ENCODE peak calls at places on chromosome 5, in seven cellular contexts. W is GM12891; K is stimulated activated effector memory CD8-positive, alpha-beta T cell treated with anti-CD3 and anti-CD28 coated beads, Interleukin-12 subunit alpha, Interleukin-12 subunit beta, amount 100 ng/mL, for 72 hours; T is RCC 7860; X is COLO829; C is activated T-helper 1 cell treated with Interleukin-2 at 50 U/mL for 16 hours; G is EL. Y is an unnamed sample.

GRCh38 chr5:150653145-150653761 is 7.8 kb upstream of the MYOZ3 start:
- DNase-seq in W (no peak), K (no peak), T (no peak), X (no peak), C (no peak), G (peak), Y (no peak)

GRCh38 chr5:176383248-176383905 is 5.0 kb downstream of the NOP16 start:
- DNase-seq in W (no peak), K (no peak), T (no peak), X (no peak), C (no peak), G (no peak), Y (no peak)

GRCh38 chr5:169251685-169252084 is 49.3 kb downstream of the SLIT3 start:
- DNase-seq in W (no peak), K (no peak), T (no peak), X (no peak), C (no peak), G (peak), Y (no peak)

GRCh38 chr5:59764361-59764760 is 129.2 kb downstream of the PDE4D start:
- DNase-seq in W (no peak), K (no peak), T (no peak), X (no peak), C (no peak), G (no peak), Y (no peak)

GRCh38 chr5:103907001-103907400 is 344.4 kb upstream of the NUDT12 start:
- DNase-seq in W (no peak), K (no peak), T (no peak), X (no peak), C (no peak), G (no peak), Y (no peak)

GRCh38 chr5:140321796-140322195 is 18.9 kb upstream of the PFDN1 start:
- DNase-seq in W (no peak), K (no peak), T (no peak), X (no peak), C (no peak), G (no peak), Y (no peak)

GRCh38 chr5:141882594-141883183 is 4.5 kb upstream of the PCDH1 start:
- DNase-seq in W (no peak), K (no peak), T (no peak), X (peak), C (no peak), G (no peak), Y (no peak)

GRCh38 chr5:144972317-144972716 is 801.6 kb downstream of the KCTD16 start:
- DNase-seq in W (no peak), K (no peak), T (no peak), X (no peak), C (no peak), G (peak), Y (no peak)

GRCh38 chr5:14204785-14205321 is 61.7 kb downstream of the TRIO start:
- DNase-seq in W (no peak), K (no peak), T (peak), X (peak), C (no peak), G (peak), Y (no peak)

GRCh38 chr5:147485046-147485445 is 24.8 kb downstream of the DPYSL3 start:
- DNase-seq in W (no peak), K (no peak), T (peak), X (no peak), C (no peak), G (peak), Y (no peak)

GRCh38 chr5:108543486-108543885 is 161.6 kb upstream of the FBXL17 start:
- DNase-seq in W (no peak), K (no peak), T (no peak), X (no peak), C (no peak), G (no peak), Y (no peak)

GRCh38 chr5:176529824-176530195 is 7.4 kb downstream of the RNF44 start:
- DNase-seq in W (no peak), K (no peak), T (no peak), X (no peak), C (peak), G (no peak), Y (peak)

GRCh38 chr5:149765932-149766331 is 35.8 kb downstream of the PPARGC1B start:
- DNase-seq in W (no peak), K (no peak), T (peak), X (no peak), C (no peak), G (no peak), Y (no peak)

GRCh38 chr5:124692950-124693349 is 53.5 kb downstream of the ZNF608 start:
- DNase-seq in W (no peak), K (no peak), T (no peak), X (no peak), C (no peak), G (no peak), Y (no peak)

GRCh38 chr5:136036991-136037705 is 8.4 kb downstream of the TGFBI start:
- DNase-seq in W (no peak), K (peak), T (peak), X (peak), C (no peak), G (peak), Y (no peak)

GRCh38 chr5:98492258-98492657 is 281.2 kb upstream of the RGMB start:
- DNase-seq in W (no peak), K (no peak), T (no peak), X (no peak), C (no peak), G (no peak), Y (no peak)

GRCh38 chr5:173823721-173824567 is 64.2 kb upstream of the CPEB4 start:
- DNase-seq in W (no peak), K (no peak), T (peak), X (no peak), C (no peak), G (peak), Y (no peak)

GRCh38 chr5:93850311-93850710 is 108.9 kb upstream of the POU5F2 start:
- DNase-seq in W (no peak), K (no peak), T (no peak), X (no peak), C (no peak), G (no peak), Y (no peak)

GRCh38 chr5:31122998-31123950 is 70.2 kb upstream of the CDH6 start:
- DNase-seq in W (no peak), K (no peak), T (no peak), X (peak), C (no peak), G (no peak), Y (no peak)

GRCh38 chr5:160311491-160312138 is 749 bp downstream of the CCNJL start:
- DNase-seq in W (no peak), K (no peak), T (no peak), X (no peak), C (no peak), G (no peak), Y (no peak)

GRCh38 chr5:170745481-170746061 is 38.0 kb upstream of the GABRP start:
- DNase-seq in W (no peak), K (no peak), T (no peak), X (no peak), C (no peak), G (peak), Y (no peak)

GRCh38 chr5:72383280-72384205 is 63.4 kb downstream of the PTCD2 start:
- DNase-seq in W (no peak), K (no peak), T (no peak), X (no peak), C (no peak), G (peak), Y (no peak)

GRCh38 chr5:45288746-45289145 is 407.4 kb downstream of the HCN1 start:
- DNase-seq in W (no peak), K (no peak), T (no peak), X (no peak), C (no peak), G (no peak), Y (no peak)

GRCh38 chr5:97181856-97182545 is 1.0 kb downstream of the RIOK2 start:
- DNase-seq in W (no peak), K (no peak), T (no peak), X (no peak), C (no peak), G (no peak), Y (no peak)

GRCh38 chr5:1657161-1657741 is 133.5 kb upstream of the LPCAT1 start:
- DNase-seq in W (no peak), K (peak), T (no peak), X (no peak), C (no peak), G (no peak), Y (no peak)

GRCh38 chr5:166910995-166911394 is 1380.5 kb upstream of the WWC1 start:
- DNase-seq in W (no peak), K (no peak), T (no peak), X (no peak), C (no peak), G (no peak), Y (no peak)

GRCh38 chr5:56612353-56612752 is 203.0 kb upstream of the MAP3K1 start:
- DNase-seq in W (no peak), K (no peak), T (no peak), X (no peak), C (no peak), G (no peak), Y (no peak)

GRCh38 chr5:598564-598890 is 13.6 kb upstream of the CEP72 start:
- DNase-seq in W (no peak), K (no peak), T (no peak), X (no peak), C (no peak), G (no peak), Y (no peak)

GRCh38 chr5:40223884-40224402 is 455.8 kb upstream of the PTGER4 start:
- DNase-seq in W (no peak), K (peak), T (peak), X (peak), C (no peak), G (peak), Y (no peak)

GRCh38 chr5:56327810-56328209 is 94.7 kb upstream of the ANKRD55 start:
- DNase-seq in W (no peak), K (peak), T (no peak), X (no peak), C (peak), G (no peak), Y (no peak)

GRCh38 chr5:125659316-125660071 is 763.7 kb upstream of the GRAMD2B start:
- DNase-seq in W (no peak), K (no peak), T (no peak), X (no peak), C (no peak), G (peak), Y (no peak)

GRCh38 chr5:6827815-6828214 is 114.6 kb downstream of the TENT4A start:
- DNase-seq in W (peak), K (peak), T (no peak), X (no peak), C (no peak), G (no peak), Y (no peak)

GRCh38 chr5:111853748-111854147 is 96.8 kb upstream of the NREP start:
- DNase-seq in W (no peak), K (no peak), T (no peak), X (peak), C (no peak), G (peak), Y (no peak)

GRCh38 chr5:15929616-15930303 is 249.8 kb downstream of the MARCHF11 start:
- DNase-seq in W (no peak), K (no peak), T (no peak), X (no peak), C (no peak), G (peak), Y (no peak)

Y was measured in T-helper 17 cell.